ENCODE peak calls at places on chromosomes 16 and 17, in four cellular contexts. I is ELF-1; Y is T-cell; G is activated CD8-positive, alpha-beta memory T cell treated with anti-CD3 and anti-CD28 coated beads for 48 hours. J is an unnamed sample.

GRCh38 chr16:50153648-50154368 is 702 bp downstream of the TENT4B start:
- DNase-seq in Y (no peak), G (peak), I (peak), J (peak)

GRCh38 chr17:75601057-75601987 is 13.7 kb downstream of the MYO15B start:
- DNase-seq in Y (peak), G (peak), I (peak), J (peak)

GRCh38 chr17:66492500-66493123 is 190.2 kb downstream of the PRKCA start:
- DNase-seq in G (no peak), I (no peak), Y (no peak), J (no peak)

GRCh38 chr16:88331989-88332920 is 50.5 kb upstream of the ZNF469 start:
- DNase-seq in I (no peak), Y (no peak), G (no peak), J (peak)

GRCh38 chr16:69893086-69893485 is 58.0 kb upstream of the CLEC18A start:
- DNase-seq in G (no peak), I (no peak), Y (no peak), J (no peak)

GRCh38 chr17:64698725-64699124 is 36.6 kb upstream of the SMURF2 start:
- DNase-seq in G (no peak), I (no peak), Y (no peak), J (no peak)

GRCh38 chr16:13999895-14000425 is 71.2 kb upstream of the MRTFB start:
- DNase-seq in G (no peak), I (no peak), Y (no peak), J (no peak)

GRCh38 chr16:50457423-50457822 is 88.6 kb upstream of the BRD7 start:
- DNase-seq in I (no peak), Y (no peak), G (no peak), J (no peak)

GRCh38 chr17:17757391-17757791 is 76.1 kb downstream of the RAI1 start:
- DNase-seq in Y (peak), I (no peak), G (no peak), J (no peak)

GRCh38 chr17:44546711-44547606 is 10.3 kb upstream of the FZD2 start:
- DNase-seq in G (no peak), Y (no peak), I (no peak), J (no peak)

J was measured in mesendoderm.